ENCODE peak calls at places on chromosomes 16 and 17, in six cellular contexts. O is PC-3, G is IMR-90, W is mammary epithelial cell, C is mesendoderm, S is colonic mucosa. F is an unnamed sample. For H3K4me1, the result is how much of the 10 kb centered on the place peaks cover.

GRCh38 chr16:11232302-11232851 is 23.6 kb downstream of the SOCS1 start:
- DNase-seq in S (no peak), W (no peak), G (no peak), O (no peak), C (no peak), F (no peak)

GRCh38 chr17:73462830-73463229 is 151.0 kb upstream of the CDC42EP4 start:
- DNase-seq in C (no peak), G (no peak), W (no peak), S (no peak), O (no peak), F (no peak)

GRCh38 chr16:13866073-13866472 is 53.9 kb upstream of the ERCC4 start:
- DNase-seq in G (peak), S (peak), W (peak), C (peak), O (peak), F (peak)

GRCh38 chr17:49292901-49293300 is 62.3 kb upstream of the PHOSPHO1 start:
- DNase-seq in C (no peak), S (no peak), G (no peak), O (no peak), W (no peak), F (no peak)

GRCh38 chr16:30352488-30353401 is 2.4 kb downstream of the CD2BP2 start:
- DNase-seq in C (peak), S (no peak), O (no peak), G (no peak), W (no peak), F (no peak)

GRCh38 chr17:82832411-82832810 is 7.4 kb downstream of the ZNF750 start:
- DNase-seq in W (no peak), S (no peak), C (no peak), G (no peak), O (no peak), F (no peak)

GRCh38 chr16:49269231-49269630 is 12.4 kb downstream of the CBLN1 start:
- DNase-seq in C (no peak), O (no peak), W (no peak), G (no peak), S (no peak), F (no peak)

GRCh38 chr17:18155179-18155578 is 28.4 kb upstream of the ALKBH5 start:
- DNase-seq in C (no peak), O (no peak), S (no peak), G (no peak), W (no peak), F (no peak)

GRCh38 chr17:44785921-44786320 is 27.1 kb downstream of the ADAM11 start:
- DNase-seq in O (no peak), G (no peak), S (peak), C (no peak), W (no peak), F (no peak)

GRCh38 chr17:81939218-81939617 is 2.1 kb upstream of the PYCR1 start:
- DNase-seq in W (no peak), O (no peak), S (no peak), G (no peak), C (no peak), F (no peak)

GRCh38 chr16:49776085-49776501 is 79.8 kb downstream of the ZNF423 start:
- DNase-seq in S (no peak), C (peak), G (no peak), O (no peak), W (no peak), F (no peak)

GRCh38 chr17:21418446-21419298 is 42.5 kb downstream of the KCNJ12 start:
- DNase-seq in S (no peak), C (no peak), W (no peak), O (no peak), G (no peak), F (no peak)

GRCh38 chr17:73697872-73698271 is 53.6 kb upstream of the SDK2 start:
- DNase-seq in G (no peak), S (peak), C (peak), W (no peak), O (no peak), F (no peak)

GRCh38 chr16:80197790-80198201 is 343.0 kb upstream of the DYNLRB2 start:
- DNase-seq in O (peak), S (no peak), W (peak), C (no peak), G (peak), F (peak)

GRCh38 chr16:2206780-2207433 is 1.7 kb downstream of the MLST8 start:
- DNase-seq in O (no peak), W (no peak), G (no peak), S (no peak), C (peak), F (no peak)

DNA sequence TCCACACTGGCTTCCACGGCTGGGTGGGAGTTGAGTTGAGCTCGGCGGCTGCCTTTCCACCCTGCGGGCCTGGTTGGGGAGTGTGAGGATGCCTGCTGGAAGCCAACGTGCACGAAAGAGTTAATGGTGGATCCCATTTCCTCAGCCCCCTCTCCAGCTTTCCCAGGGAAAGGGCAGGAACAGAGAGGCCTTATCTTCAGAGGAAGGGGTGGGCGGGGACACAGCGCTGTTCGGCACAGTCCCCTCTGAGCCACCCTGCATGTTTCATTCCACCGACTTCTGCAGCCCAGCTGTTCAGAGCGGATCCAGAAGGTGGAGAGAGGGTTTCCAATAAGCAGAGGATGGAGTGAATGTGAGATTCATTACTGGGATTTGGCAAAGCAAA is 295.3 kb downstream of the SEC14L1 start:
- DNase-seq in S (no peak), C (peak), W (no peak), G (peak), O (no peak), F (peak)
- H3K9ac ChIP-seq in S (no peak), C (peak), W (no peak), G (peak), O (no peak), F (no peak)

GRCh38 chr16:87715231-87715630 is 50.6 kb downstream of the KLHDC4 start:
- DNase-seq in G (no peak), W (no peak), C (no peak), O (no peak), S (no peak), F (no peak)
- H3K4me1 ChIP-seq in G (under half), W (under half), C (under half), O (under half), S (under half), F (under half)

GRCh38 chr17:77206557-77206956 is 65.8 kb downstream of the SEC14L1 start:
- DNase-seq in O (no peak), C (no peak), G (peak), W (no peak), S (no peak), F (peak)
- H3K27ac ChIP-seq in O (no peak), C (no peak), G (no peak), W (no peak), S (no peak), F (no peak)

GRCh38 chr17:1976000-1976682 is 49.0 kb downstream of the RTN4RL1 start:
- DNase-seq in O (no peak), G (no peak), W (no peak), S (no peak), C (no peak), F (no peak)
- H3K9ac ChIP-seq in O (no peak), G (no peak), W (no peak), S (no peak), C (no peak), F (no peak)

DNA sequence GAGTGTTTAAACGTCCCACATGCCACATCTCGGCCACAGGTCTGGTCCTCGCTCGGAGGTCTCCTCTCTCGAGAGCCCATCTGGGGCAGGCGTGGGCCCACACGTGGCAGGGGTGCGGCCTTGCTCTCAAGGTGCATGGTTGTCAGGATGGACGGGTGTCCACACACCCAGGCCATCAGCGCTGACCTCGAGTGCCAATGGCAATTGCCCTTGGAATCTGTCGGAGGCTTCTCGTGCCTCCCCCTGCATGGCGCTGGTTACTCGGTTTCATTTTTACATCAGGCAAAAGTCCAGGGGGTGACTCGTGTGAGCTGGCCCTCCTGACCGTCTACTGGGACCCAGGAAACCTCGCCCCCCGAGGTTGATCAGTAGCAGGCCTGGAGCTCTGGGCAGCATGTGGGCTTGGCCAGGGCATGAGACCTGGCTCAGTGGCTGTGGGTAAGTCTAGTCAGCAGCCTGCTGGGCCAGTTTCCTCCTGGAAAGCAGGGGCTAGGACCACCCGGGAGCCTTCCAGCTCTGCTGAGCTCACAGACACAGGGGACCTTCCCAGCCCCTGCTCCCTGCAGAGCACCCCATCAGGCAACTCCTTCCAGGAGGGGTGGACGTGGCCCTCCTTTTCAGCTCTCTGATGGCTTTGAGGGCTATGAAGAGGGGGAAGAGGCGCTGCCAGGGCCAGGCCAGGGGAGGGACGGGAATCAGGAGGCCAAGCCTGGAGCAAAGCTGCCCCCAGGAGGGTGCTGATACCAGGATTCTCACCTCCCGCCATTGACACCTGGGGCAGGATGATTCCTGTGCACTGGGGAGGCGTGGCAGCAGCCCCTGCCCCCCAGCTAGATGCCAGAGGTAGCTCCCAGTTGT is 3.7 kb upstream of the ZNF469 start:
- DNase-seq in O (no peak), C (no peak), G (peak), W (no peak), S (no peak), F (no peak)
- H3K4me1 ChIP-seq in O (under half), C (under half), G (under half), W (under half), S (under half), F (under half)